ENCODE peak calls at places on chromosomes 3 and 15, in four cellular contexts. D, U, S and R are unnamed samples.
A peak's percentile ranks its signal among the peaks of the same experiment; 100 is the strongest.

GRCh38 chr15:79032656-79033055 is 57.9 kb downstream of the RASGRF1 start:
- DNase-seq in D (no peak), S (no peak), U (no peak), R (no peak)

GRCh38 chr3:175304437-175304836 is 445.3 kb downstream of the NAALADL2 start:
- DNase-seq in S (no peak), D (no peak), U (no peak), R (no peak)

GRCh38 chr3:2770451-2770850 is 339.7 kb downstream of the IL5RA start:
- DNase-seq in S (no peak), U (no peak), D (no peak), R (no peak)

GRCh38 chr3:137763594-137763938 is 549 bp upstream of the SOX14 start:
- DNase-seq in D (no peak), S (no peak), U (no peak), R (no peak)

GRCh38 chr15:69973102-69973714 is 124.5 kb downstream of the TLE3 start:
- DNase-seq in S (peak; percentile 85), D (no peak), U (no peak), R (no peak)

GRCh38 chr15:98442379-98442833 is 205.9 kb upstream of the IGF1R start:
- DNase-seq in S (peak; percentile 88), D (peak; percentile 57), U (no peak), R (no peak)

GRCh38 chr15:40322531-40323238 is 807 bp upstream of the INAFM2 start:
- DNase-seq in D (no peak), U (no peak), S (no peak), R (peak; percentile 74)

GRCh38 chr3:190728574-190729246 is 133.8 kb downstream of the GMNC start:
- DNase-seq in S (peak; percentile 42), U (no peak), D (no peak), R (no peak)

GRCh38 chr3:133995264-133995663 is 34.5 kb downstream of the SLCO2A1 start:
- DNase-seq in U (no peak), D (no peak), S (no peak), R (no peak)

GRCh38 chr3:70090322-70090913 is 90.9 kb downstream of the SAMMSON start:
- DNase-seq in U (no peak), S (peak; percentile 37), D (no peak), R (no peak)

GRCh38 chr15:74400313-74400850 is 32.9 kb upstream of the CYP11A1 start:
- DNase-seq in D (no peak), S (no peak), U (no peak), R (no peak)

GRCh38 chr3:8841472-8841871 is 72.1 kb upstream of the OXTR start:
- DNase-seq in D (no peak), U (no peak), S (no peak), R (no peak)

GRCh38 chr3:49799761-49800160 is at the start of gene CDHR4:
- DNase-seq in D (peak; percentile 43), S (peak; percentile 83), U (no peak), R (no peak)

GRCh38 chr3:153977148-153977547 is 144.0 kb upstream of the ARHGEF26 start:
- DNase-seq in D (no peak), U (no peak), S (peak; percentile 47), R (no peak)

GRCh38 chr3:154730221-154730620 is 300.2 kb upstream of the GPR149 start:
- DNase-seq in D (no peak), S (no peak), U (no peak), R (no peak)

GRCh38 chr3:171940250-171940649 is 97.1 kb downstream of the TMEM212 start:
- DNase-seq in U (no peak), D (no peak), S (no peak), R (no peak)

GRCh38 chr15:77019476-77020331 is 24.8 kb downstream of the PSTPIP1 start:
- DNase-seq in S (no peak), U (peak; percentile 54), D (no peak), R (peak; percentile 39)

GRCh38 chr3:169787120-169787519 is 13.9 kb downstream of the MYNN start:
- DNase-seq in D (no peak), U (no peak), S (no peak), R (no peak)

GRCh38 chr3:166844329-166844728 is 535.8 kb downstream of the ZBBX start:
- DNase-seq in S (peak; percentile 17), D (no peak), U (no peak), R (no peak)

GRCh38 chr3:187401861-187402260 is 33.7 kb downstream of the RTP4 start:
- DNase-seq in D (no peak), U (no peak), S (no peak), R (no peak)

GRCh38 chr3:190739726-190740230 is 122.7 kb downstream of the GMNC start:
- DNase-seq in S (no peak), D (no peak), U (no peak), R (no peak)

GRCh38 chr3:194619741-194620140 is 13.5 kb downstream of the TMEM44 start:
- DNase-seq in S (no peak), D (no peak), U (no peak), R (no peak)

GRCh38 chr3:23254287-23254686 is 51.2 kb downstream of the UBE2E2 start:
- DNase-seq in D (no peak), U (no peak), S (no peak), R (no peak)

GRCh38 chr3:19931767-19932188 is 2.2 kb downstream of the EFHB start:
- DNase-seq in D (no peak), S (peak; percentile 80), U (no peak), R (no peak)

GRCh38 chr15:101255615-101256350 is 3.9 kb upstream of the CHSY1 start:
- DNase-seq in D (no peak), U (no peak), S (no peak), R (no peak)

GRCh38 chr3:15797600-15798303 is at the start of gene ANKRD28:
- DNase-seq in D (peak; percentile 86), U (no peak), S (peak; percentile 98), R (no peak)

GRCh38 chr3:161559177-161559998 is 62.8 kb downstream of the OTOL1 start:
- DNase-seq in D (peak; percentile 39), U (no peak), S (peak; percentile 75), R (peak; percentile 3)

GRCh38 chr15:68618339-68619302 is 39.8 kb downstream of the CORO2B start:
- DNase-seq in S (peak; percentile 17), D (no peak), U (no peak), R (no peak)

GRCh38 chr15:74789171-74789627 is 7.3 kb downstream of the CSK start:
- DNase-seq in S (peak; percentile 41), U (peak; percentile 63), D (no peak), R (peak; percentile 82)

GRCh38 chr3:64675848-64676247 is 12.0 kb downstream of the ADAMTS9 start:
- DNase-seq in D (no peak), U (no peak), S (no peak), R (no peak)

GRCh38 chr3:195159117-195159818 is 111.7 kb downstream of the XXYLT1 start:
- DNase-seq in U (no peak), D (no peak), S (no peak), R (no peak)

GRCh38 chr15:67033012-67033411 is 32.4 kb upstream of the SMAD3 start:
- DNase-seq in D (no peak), U (no peak), S (no peak), R (no peak)

GRCh38 chr15:35481992-35482391 is 64.0 kb downstream of the DPH6 start:
- DNase-seq in U (no peak), S (peak; percentile 98), D (peak; percentile 85), R (no peak)

GRCh38 chr15:65034719-65035118 is 5.3 kb upstream of the MTFMT start:
- DNase-seq in D (no peak), S (no peak), U (no peak), R (no peak)

GRCh38 chr3:105829229-105829628 is 39.6 kb downstream of the CBLB start:
- DNase-seq in U (no peak), S (peak; percentile 57), D (no peak), R (no peak)

GRCh38 chr15:70252056-70252935 is 154.6 kb upstream of the TLE3 start:
- DNase-seq in U (peak; percentile 45), S (no peak), D (no peak), R (no peak)

GRCh38 chr3:105564546-105565288 is 198.0 kb downstream of the ALCAM start:
- DNase-seq in S (no peak), D (no peak), U (no peak), R (peak; percentile 52)

GRCh38 chr15:79430901-79431635 is 1.1 kb upstream of the MINAR1 start:
- DNase-seq in S (no peak), U (no peak), D (no peak), R (no peak)

DNA sequence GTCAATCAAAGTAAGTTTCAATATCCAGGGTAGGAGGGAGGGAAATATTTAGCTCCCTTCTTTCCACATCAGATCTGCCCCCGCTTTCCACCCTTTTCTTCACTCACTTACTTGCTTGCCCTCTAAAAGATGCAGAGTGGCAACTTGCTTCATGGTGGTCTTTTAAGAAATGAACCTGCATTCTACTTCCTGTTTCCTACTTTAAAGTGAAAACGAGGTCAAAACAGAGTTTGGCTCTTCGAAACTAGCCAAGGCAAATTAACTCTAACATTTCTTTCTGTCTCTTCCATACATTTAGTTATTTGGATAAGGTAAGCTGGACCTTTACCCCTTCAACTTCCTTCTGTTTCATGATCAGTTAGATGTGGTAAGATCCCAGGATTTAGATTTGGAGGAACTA is 34.2 kb upstream of the PEX5L start:
- DNase-seq in U (no peak), D (no peak), S (no peak), R (no peak)
- H3K4me3 ChIP-seq in U (no peak overlapping the region), D (no peak overlapping the region), S (no peak overlapping the region), R (no peak overlapping the region)

GRCh38 chr3:25863560-25863959 is 73.7 kb downstream of the OXSM start:
- DNase-seq in U (no peak), S (peak; percentile 21), D (no peak), R (no peak)
- TF ChIP-seq CTCF in U (no peak), S (peak; percentile 45), D (peak; percentile 41), R (no peak)

GRCh38 chr15:82239685-82240391 is 22.7 kb downstream of the EFL1 start:
- DNase-seq in U (no peak), S (no peak), D (no peak), R (no peak)
- H3K36me3 ChIP-seq in U (peaks cover 27% of the 10 kb centered on the region), S (peaks cover 3% of the 10 kb centered on the region), D (peaks cover 3% of the 10 kb centered on the region), R (peaks cover 4% of the 10 kb centered on the region)

DNA sequence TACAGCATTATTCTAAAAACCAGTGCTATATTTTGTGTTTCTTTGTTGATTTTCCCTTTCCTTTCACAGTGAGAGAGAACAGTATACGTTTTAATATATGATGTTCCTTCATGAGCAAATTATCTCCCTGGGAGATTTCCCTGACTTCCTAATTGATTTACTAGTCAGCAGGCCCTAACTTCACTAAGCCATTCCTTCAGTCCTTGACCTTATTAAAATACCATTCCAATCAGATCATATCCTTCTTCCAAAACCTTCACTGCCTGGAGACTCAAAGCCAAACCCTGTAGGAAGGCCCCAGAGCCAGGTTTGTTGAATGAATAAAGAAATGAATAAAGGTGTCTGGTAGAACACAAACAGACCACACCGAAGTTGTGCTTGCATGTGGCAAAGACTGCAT is 43.8 kb upstream of the ARHGEF3 start:
- DNase-seq in D (no peak), S (peak; percentile 53), U (no peak), R (no peak)
- H3K4me3 ChIP-seq in D (no peak overlapping the region), S (no peak overlapping the region), U (no peak overlapping the region), R (no peak overlapping the region)